ENCODE peak calls at places on chromosomes 1 and 21, in six cellular contexts. L is HepG2, C is HCT116, T is K562, M is SK-N-SH, R is H1. P is an unnamed sample.

GRCh38 chr1:90711696-90712095 is 5.4 kb downstream of the BARHL2 start:
- DNase-seq in L (no peak), C (no peak), T (no peak), M (no peak), R (no peak), P (no peak)

GRCh38 chr1:66074147-66074546 is 281.5 kb downstream of the PDE4B start:
- DNase-seq in L (no peak), C (no peak), T (no peak), M (no peak), R (no peak), P (no peak)

GRCh38 chr1:172134087-172134731 is 286.3 kb upstream of the C1orf105 start:
- DNase-seq in L (no peak), C (no peak), T (no peak), M (no peak), R (no peak), P (peak)

GRCh38 chr1:15070145-15070748 is 83.3 kb upstream of the TMEM51 start:
- DNase-seq in L (no peak), C (no peak), T (no peak), M (no peak), R (no peak), P (no peak)

GRCh38 chr1:20342294-20343148 is 51.8 kb downstream of the VWA5B1 start:
- DNase-seq in L (no peak), C (no peak), T (no peak), M (peak), R (no peak), P (no peak)

GRCh38 chr1:70017770-70018169 is 187.6 kb downstream of the LRRC40 start:
- DNase-seq in L (no peak), C (no peak), T (no peak), M (no peak), R (no peak), P (no peak)

GRCh38 chr21:42239973-42240372 is 21.0 kb downstream of the ABCG1 start:
- DNase-seq in L (no peak), C (no peak), T (no peak), M (no peak), R (no peak), P (no peak)

GRCh38 chr1:205456868-205457724 is 1.3 kb upstream of the BLACAT1 start:
- DNase-seq in L (no peak), C (no peak), T (no peak), M (peak), R (no peak), P (no peak)

GRCh38 chr1:227789042-227789880 is 26.2 kb upstream of the PRSS38 start:
- DNase-seq in L (no peak), C (no peak), T (no peak), M (peak), R (no peak), P (no peak)

GRCh38 chr1:185317886-185318310 is 855 bp upstream of the IVNS1ABP start:
- DNase-seq in L (no peak), C (peak), T (peak), M (peak), R (no peak), P (peak)

GRCh38 chr1:153922076-153922837 is 515 bp downstream of the GATAD2B start:
- DNase-seq in L (peak), C (no peak), T (peak), M (peak), R (peak), P (no peak)

GRCh38 chr1:15947382-15948090 is 28.4 kb downstream of the ZBTB17 start:
- DNase-seq in L (no peak), C (no peak), T (no peak), M (no peak), R (no peak), P (no peak)

GRCh38 chr1:226535626-226536025 is 12.9 kb upstream of the STUM start:
- DNase-seq in L (no peak), C (no peak), T (no peak), M (no peak), R (no peak), P (no peak)

GRCh38 chr1:96999191-96999590 is 277.6 kb downstream of the PTBP2 start:
- DNase-seq in L (no peak), C (no peak), T (no peak), M (no peak), R (no peak), P (no peak)

GRCh38 chr1:234986750-234987414 is 141.8 kb downstream of the TOMM20 start:
- DNase-seq in L (peak), C (no peak), T (no peak), M (no peak), R (no peak), P (no peak)

DNA sequence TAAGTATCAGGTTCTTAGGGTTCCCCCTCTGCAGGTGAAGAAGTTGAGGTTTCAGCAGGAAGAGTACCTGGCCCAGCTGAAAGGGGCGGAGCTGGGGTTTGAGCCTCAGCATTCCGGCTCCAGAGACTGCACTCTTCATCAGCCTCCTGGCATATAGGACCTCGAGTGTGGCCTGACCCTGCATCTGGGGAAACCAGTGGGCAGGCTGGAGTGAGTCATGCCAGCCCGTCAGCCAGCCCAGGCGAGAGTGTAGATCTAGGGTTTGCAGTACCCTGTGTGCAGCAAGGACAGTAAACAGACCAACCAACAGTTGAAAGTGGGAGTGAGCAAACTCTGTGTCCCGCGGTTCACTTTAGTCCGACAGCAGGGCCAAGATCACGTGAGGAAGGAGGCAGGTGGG is 14.1 kb downstream of the MFSD2A start:
- DNase-seq in L (no peak), C (no peak), T (no peak), M (no peak), R (no peak), P (no peak)
- TF ChIP-seq POLR2AphosphoS5 in L (no peak), C (no peak), T (no peak), M (no peak), R (no peak), P (no peak)

DNA sequence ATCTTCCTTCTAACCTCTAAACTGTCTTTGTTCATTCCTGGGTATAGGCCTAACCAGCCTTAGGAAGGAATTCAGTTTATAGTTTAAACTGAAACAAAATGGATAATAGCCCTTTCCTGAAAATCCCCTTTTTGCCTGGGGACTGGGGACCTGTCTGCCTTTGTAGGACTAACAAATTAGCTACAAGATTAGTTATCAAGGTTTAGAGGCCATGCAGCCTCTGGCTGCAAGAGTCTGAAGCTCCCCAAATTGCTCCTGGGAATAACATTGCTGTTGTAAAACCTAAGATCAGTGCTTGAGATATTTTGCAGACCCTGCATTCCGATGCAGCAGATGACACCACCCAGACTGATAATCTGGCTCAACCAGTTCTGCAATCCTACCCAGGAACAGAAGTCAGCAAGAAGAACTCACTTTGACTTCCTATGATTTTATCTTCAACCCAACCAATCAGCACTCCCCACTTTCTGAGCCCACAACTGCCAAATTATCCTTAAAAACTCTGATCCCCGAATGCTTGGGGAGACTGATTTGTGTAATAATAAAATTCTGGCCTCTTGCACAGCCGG is 96.6 kb upstream of the ETV3 start:
- DNase-seq in L (no peak), C (no peak), T (peak), M (no peak), R (no peak), P (no peak)
- TF ChIP-seq YY1 in L (no peak), C (no peak), T (no peak), M (no peak), R (no peak), P (no peak)

GRCh38 chr1:184075040-184076029 is 23.8 kb downstream of the TSEN15 start:
- DNase-seq in L (peak), C (peak), T (peak), M (peak), R (no peak), P (no peak)
- TF ChIP-seq POLR2AphosphoS5 in L (no peak), C (no peak), T (no peak), M (no peak), R (no peak), P (no peak)

DNA sequence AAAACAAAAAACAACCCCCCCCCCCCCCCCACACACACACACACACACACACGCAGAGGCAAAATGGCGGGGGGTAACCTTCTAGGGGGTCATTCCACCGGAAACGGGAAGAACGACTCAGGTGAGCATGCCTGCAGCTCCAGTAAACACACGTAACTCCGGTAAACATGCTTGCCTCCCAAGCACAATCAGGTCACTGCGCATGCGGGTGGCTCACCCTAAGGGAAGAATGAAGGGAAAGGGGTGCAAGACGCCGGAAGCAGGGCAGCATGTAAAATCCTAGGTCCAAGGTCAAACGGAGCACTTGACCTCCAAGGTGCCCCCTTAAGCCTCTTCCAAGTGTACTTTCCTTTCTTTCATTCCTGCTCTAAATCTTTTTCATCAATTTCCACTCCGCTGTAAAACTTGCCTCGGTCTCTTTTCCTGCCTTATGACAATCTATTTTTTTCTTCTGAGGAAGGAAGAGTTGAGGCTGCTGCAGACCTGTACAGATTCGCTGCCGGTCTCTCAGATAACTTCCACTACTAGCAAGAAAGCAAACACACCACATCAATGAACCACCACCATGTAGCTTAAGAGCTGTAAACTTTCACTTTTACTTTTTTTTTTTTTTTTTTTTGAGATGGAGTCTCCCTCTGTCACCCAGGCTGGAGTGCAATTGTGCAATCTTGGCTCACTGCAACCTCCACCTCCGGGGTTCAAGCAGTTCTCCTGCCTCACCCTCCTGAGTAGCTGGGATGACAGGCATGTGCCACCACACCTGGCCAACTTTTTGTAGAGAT is 21.0 kb upstream of the CBR3 start:
- DNase-seq in L (peak), C (no peak), T (no peak), M (no peak), R (no peak), P (no peak)
- TF ChIP-seq YY1 in L (peak), C (no peak), T (no peak), M (no peak), R (no peak), P (peak)

P was measured in GM12878.